ENCODE peak calls at places on chromosomes 11 and 22, in five cellular contexts. U, R, P, A and Q are unnamed samples.

GRCh38 chr11:108854366-108854765 is 189.5 kb downstream of the DDX10 start:
- DNase-seq in R (no peak), U (peak), A (peak), P (no peak), Q (no peak)

GRCh38 chr11:92227233-92227593 is 2.6 kb downstream of the FAT3 start:
- DNase-seq in R (no peak), A (no peak), P (no peak), U (peak), Q (no peak)

GRCh38 chr11:12914401-12914912 is 94.7 kb upstream of the RASSF10 start:
- DNase-seq in A (peak), P (peak), R (no peak), U (no peak), Q (no peak)

GRCh38 chr11:35949242-35949641 is 5.4 kb downstream of the LDLRAD3 start:
- DNase-seq in R (no peak), P (no peak), U (no peak), A (no peak), Q (no peak)

GRCh38 chr11:131652231-131652630 is 281.8 kb downstream of the NTM start:
- DNase-seq in P (no peak), A (no peak), R (no peak), U (no peak), Q (no peak)

GRCh38 chr11:63508009-63508408 is 2.1 kb downstream of the LGALS12 start:
- DNase-seq in U (no peak), R (no peak), A (peak), P (peak), Q (no peak)

GRCh38 chr11:123702137-123702536 is 39.3 kb downstream of the ZNF202 start:
- DNase-seq in R (no peak), P (no peak), A (peak), U (peak), Q (no peak)

GRCh38 chr11:107545101-107545514 is 20.4 kb downstream of the ALKBH8 start:
- DNase-seq in A (no peak), R (no peak), U (no peak), P (peak), Q (no peak)

GRCh38 chr22:47376901-47377520 is 614.6 kb downstream of the TBC1D22A start:
- DNase-seq in A (no peak), P (no peak), U (no peak), R (no peak), Q (no peak)

GRCh38 chr22:26234267-26234666 is 65.0 kb downstream of the SEZ6L start:
- DNase-seq in R (no peak), A (no peak), U (no peak), P (no peak), Q (no peak)

GRCh38 chr11:65429069-65429681 is 6.6 kb downstream of the NEAT1 start:
- DNase-seq in R (no peak), P (peak), A (no peak), U (no peak), Q (no peak)

GRCh38 chr22:39629851-39630250 is 59.3 kb downstream of the CACNA1I start:
- DNase-seq in P (no peak), R (no peak), A (no peak), U (no peak), Q (no peak)

GRCh38 chr22:22982616-22983015 is 87.7 kb upstream of the GNAZ start:
- DNase-seq in R (no peak), P (no peak), U (no peak), A (no peak), Q (no peak)

GRCh38 chr11:86738615-86739014 is 61.7 kb upstream of the PRSS23 start:
- DNase-seq in R (no peak), A (no peak), U (no peak), P (no peak), Q (no peak)

GRCh38 chr11:27429740-27430451 is 42.7 kb downstream of the LGR4 start:
- DNase-seq in U (no peak), P (peak), A (no peak), R (no peak), Q (no peak)

GRCh38 chr11:109641549-109641948 is 219.6 kb downstream of the C11orf87 start:
- DNase-seq in R (no peak), A (no peak), P (peak), U (no peak), Q (no peak)

GRCh38 chr11:86014221-86014620 is 54.7 kb downstream of the PICALM start:
- DNase-seq in A (no peak), U (no peak), R (no peak), P (no peak), Q (no peak)

GRCh38 chr11:123111465-123111864 is 49.5 kb upstream of the HSPA8 start:
- DNase-seq in U (peak), A (peak), R (no peak), P (peak), Q (no peak)

GRCh38 chr11:42205518-42205917 is 746.1 kb upstream of the LRRC4C start:
- DNase-seq in P (no peak), R (no peak), A (no peak), U (no peak), Q (no peak)

GRCh38 chr11:68950268-68950667 is 30.5 kb downstream of the MRGPRD start:
- DNase-seq in P (peak), R (no peak), U (no peak), A (peak), Q (no peak)

GRCh38 chr11:19679952-19680823 is 32.4 kb upstream of the NAV2 start:
- DNase-seq in U (no peak), P (peak), R (no peak), A (no peak), Q (no peak)

GRCh38 chr22:20761536-20761935 is 12.4 kb upstream of the SERPIND1 start:
- DNase-seq in A (no peak), U (no peak), P (no peak), R (no peak), Q (no peak)

GRCh38 chr11:110738641-110739040 is 26.4 kb upstream of the ARHGAP20 start:
- DNase-seq in R (no peak), A (no peak), U (no peak), P (no peak), Q (no peak)

GRCh38 chr11:15258433-15259350 is 144.0 kb downstream of the INSC start:
- DNase-seq in A (no peak), R (no peak), U (no peak), P (peak), Q (no peak)

GRCh38 chr11:12539570-12539969 is 134.7 kb upstream of the TEAD1 start:
- DNase-seq in R (no peak), P (peak), U (no peak), A (no peak), Q (no peak)

GRCh38 chr11:110126936-110127335 is 33.7 kb downstream of the ZC3H12C start:
- DNase-seq in A (no peak), P (no peak), U (no peak), R (no peak), Q (no peak)

GRCh38 chr11:65560555-65561418 is 2.6 kb upstream of the LTBP3 start:
- DNase-seq in A (no peak), P (peak), R (no peak), U (no peak), Q (no peak)

GRCh38 chr11:59669611-59670009 is 773 bp upstream of the PATL1 start:
- DNase-seq in R (no peak), P (peak), A (no peak), U (no peak), Q (no peak)

GRCh38 chr11:1706634-1707400 is 9.8 kb downstream of the KRTAP5-6 start:
- DNase-seq in U (no peak), A (no peak), R (no peak), P (peak), Q (no peak)

GRCh38 chr11:86812981-86813380 is 12.6 kb downstream of the PRSS23 start:
- DNase-seq in P (no peak), A (no peak), U (no peak), R (no peak), Q (no peak)

GRCh38 chr11:93512073-93512475 is 31.1 kb downstream of the SMCO4 start:
- DNase-seq in A (peak), U (peak), P (no peak), R (no peak), Q (no peak)

GRCh38 chr22:37931893-37932389 is 21.5 kb downstream of the C22orf23 start:
- DNase-seq in U (no peak), A (no peak), P (no peak), R (no peak), Q (no peak)

GRCh38 chr22:37929390-37929789 is 23.3 kb downstream of the MICALL1 start:
- DNase-seq in P (no peak), U (no peak), R (no peak), A (no peak), Q (no peak)

GRCh38 chr22:37930952-37931440 is 22.4 kb downstream of the C22orf23 start:
- DNase-seq in P (no peak), A (no peak), R (no peak), U (no peak), Q (no peak)

GRCh38 chr22:37932401-37932800 is 21.0 kb downstream of the C22orf23 start:
- DNase-seq in P (no peak), R (no peak), A (no peak), U (no peak), Q (no peak)

GRCh38 chr22:37930270-37930951 is 23.0 kb downstream of the C22orf23 start:
- DNase-seq in R (no peak), U (peak), A (peak), P (peak), Q (no peak)
- TF ChIP-seq CTCF in R (no peak), U (peak), A (no peak), P (peak), Q (no peak)

GRCh38 chr11:10415817-10416392 is 39.2 kb upstream of the AMPD3 start:
- DNase-seq in P (no peak), A (no peak), R (no peak), U (no peak), Q (no peak)
- TF ChIP-seq CTCF in P (no peak), A (no peak), R (no peak), U (no peak), Q (no peak)

GRCh38 chr11:116605543-116605942 is 167.2 kb downstream of the BUD13 start:
- DNase-seq in A (peak), U (peak), R (no peak), P (peak), Q (no peak)
- TF ChIP-seq CTCF in A (peak), U (peak), R (no peak), P (peak), Q (no peak)

GRCh38 chr11:126583594-126583993 is 228.1 kb downstream of the ST3GAL4 start:
- DNase-seq in P (no peak), U (no peak), A (no peak), R (no peak), Q (no peak)
- TF ChIP-seq CTCF in P (no peak), U (no peak), A (no peak), R (no peak), Q (no peak)